ENCODE peak calls at places on chromosomes 12 and 14, in nine cellular contexts. One of them, this sample, is unnamed.

GRCh38 chr14:36021030-36021422 is 155.5 kb downstream of the PTCSC3 start:
- DNase-seq in fibroblast of lung: no peak
- DNase-seq in endothelial cell of umbilical vein: no peak
- DNase-seq in GM12865: peak
- DNase-seq in psoas muscle: no peak
- DNase-seq in tibial artery: no peak
- DNase-seq in A549: no peak
- DNase-seq in pancreas: no peak
- DNase-seq in astrocyte: no peak
- DNase-seq in this sample: no peak

GRCh38 chr14:104601786-104602185 is 2.8 kb downstream of the TMEM179 start:
- DNase-seq in fibroblast of lung: peak
- DNase-seq in endothelial cell of umbilical vein: no peak
- DNase-seq in GM12865: no peak
- DNase-seq in psoas muscle: peak
- DNase-seq in tibial artery: peak
- DNase-seq in A549: no peak
- DNase-seq in pancreas: no peak
- DNase-seq in astrocyte: no peak
- DNase-seq in this sample: peak

GRCh38 chr12:8157484-8158198 is 826 bp downstream of the ZNF705A start:
- DNase-seq in fibroblast of lung: no peak
- DNase-seq in endothelial cell of umbilical vein: peak
- DNase-seq in GM12865: no peak
- DNase-seq in psoas muscle: no peak
- DNase-seq in tibial artery: no peak
- DNase-seq in A549: no peak
- DNase-seq in pancreas: no peak
- DNase-seq in astrocyte: no peak
- DNase-seq in this sample: no peak

GRCh38 chr12:132218915-132219314 is 74.7 kb downstream of the NOC4L start:
- DNase-seq in fibroblast of lung: no peak
- DNase-seq in endothelial cell of umbilical vein: peak
- DNase-seq in GM12865: peak
- DNase-seq in psoas muscle: no peak
- DNase-seq in tibial artery: no peak
- DNase-seq in A549: peak
- DNase-seq in pancreas: no peak
- DNase-seq in astrocyte: no peak
- DNase-seq in this sample: no peak

GRCh38 chr12:40325349-40325960 is 100.7 kb downstream of the LRRK2 start:
- DNase-seq in fibroblast of lung: peak
- DNase-seq in endothelial cell of umbilical vein: peak
- DNase-seq in GM12865: peak
- DNase-seq in psoas muscle: no peak
- DNase-seq in tibial artery: no peak
- DNase-seq in A549: peak
- DNase-seq in pancreas: no peak
- DNase-seq in astrocyte: no peak
- DNase-seq in this sample: peak

GRCh38 chr14:83255015-83255726 is 1721.5 kb upstream of the SEL1L start:
- DNase-seq in fibroblast of lung: no peak
- DNase-seq in endothelial cell of umbilical vein: no peak
- DNase-seq in GM12865: peak
- DNase-seq in psoas muscle: no peak
- DNase-seq in tibial artery: no peak
- DNase-seq in A549: no peak
- DNase-seq in pancreas: no peak
- DNase-seq in astrocyte: no peak
- DNase-seq in this sample: no peak

GRCh38 chr14:100778078-100778927 is 47.6 kb upstream of the MEG3 start:
- DNase-seq in fibroblast of lung: no peak
- DNase-seq in endothelial cell of umbilical vein: no peak
- DNase-seq in GM12865: peak
- DNase-seq in psoas muscle: no peak
- DNase-seq in tibial artery: peak
- DNase-seq in A549: no peak
- DNase-seq in pancreas: no peak
- DNase-seq in astrocyte: no peak
- DNase-seq in this sample: no peak

GRCh38 chr12:20376984-20377383 is 8.6 kb downstream of the PDE3A start:
- DNase-seq in fibroblast of lung: peak
- DNase-seq in endothelial cell of umbilical vein: peak
- DNase-seq in GM12865: peak
- DNase-seq in psoas muscle: no peak
- DNase-seq in tibial artery: no peak
- DNase-seq in A549: no peak
- DNase-seq in pancreas: no peak
- DNase-seq in astrocyte: peak
- DNase-seq in this sample: peak

GRCh38 chr14:60700598-60700997 is 23.6 kb downstream of the SIX4 start:
- DNase-seq in fibroblast of lung: no peak
- DNase-seq in endothelial cell of umbilical vein: no peak
- DNase-seq in GM12865: no peak
- DNase-seq in psoas muscle: no peak
- DNase-seq in tibial artery: no peak
- DNase-seq in A549: no peak
- DNase-seq in pancreas: no peak
- DNase-seq in astrocyte: no peak
- DNase-seq in this sample: no peak

GRCh38 chr12:57618966-57619433 is 7.8 kb downstream of the ARHGEF25 start:
- DNase-seq in fibroblast of lung: no peak
- DNase-seq in endothelial cell of umbilical vein: no peak
- DNase-seq in GM12865: no peak
- DNase-seq in psoas muscle: no peak
- DNase-seq in tibial artery: no peak
- DNase-seq in A549: no peak
- DNase-seq in pancreas: no peak
- DNase-seq in astrocyte: no peak
- DNase-seq in this sample: no peak

GRCh38 chr12:57621497-57622292 is 10.5 kb downstream of the ARHGEF25 start:
- DNase-seq in fibroblast of lung: no peak
- DNase-seq in endothelial cell of umbilical vein: peak
- DNase-seq in GM12865: peak
- DNase-seq in psoas muscle: peak
- DNase-seq in tibial artery: peak
- DNase-seq in A549: peak
- DNase-seq in pancreas: peak
- DNase-seq in astrocyte: no peak
- DNase-seq in this sample: peak

GRCh38 chr12:57620936-57621496 is 9.8 kb downstream of the ARHGEF25 start:
- DNase-seq in fibroblast of lung: no peak
- DNase-seq in endothelial cell of umbilical vein: no peak
- DNase-seq in GM12865: no peak
- DNase-seq in psoas muscle: peak
- DNase-seq in tibial artery: no peak
- DNase-seq in A549: no peak
- DNase-seq in pancreas: no peak
- DNase-seq in astrocyte: no peak
- DNase-seq in this sample: no peak

GRCh38 chr12:57619434-57620244 is 8.4 kb downstream of the ARHGEF25 start:
- DNase-seq in fibroblast of lung: no peak
- DNase-seq in endothelial cell of umbilical vein: no peak
- DNase-seq in GM12865: no peak
- DNase-seq in psoas muscle: no peak
- DNase-seq in tibial artery: no peak
- DNase-seq in A549: no peak
- DNase-seq in pancreas: no peak
- DNase-seq in astrocyte: no peak
- DNase-seq in this sample: no peak

DNA sequence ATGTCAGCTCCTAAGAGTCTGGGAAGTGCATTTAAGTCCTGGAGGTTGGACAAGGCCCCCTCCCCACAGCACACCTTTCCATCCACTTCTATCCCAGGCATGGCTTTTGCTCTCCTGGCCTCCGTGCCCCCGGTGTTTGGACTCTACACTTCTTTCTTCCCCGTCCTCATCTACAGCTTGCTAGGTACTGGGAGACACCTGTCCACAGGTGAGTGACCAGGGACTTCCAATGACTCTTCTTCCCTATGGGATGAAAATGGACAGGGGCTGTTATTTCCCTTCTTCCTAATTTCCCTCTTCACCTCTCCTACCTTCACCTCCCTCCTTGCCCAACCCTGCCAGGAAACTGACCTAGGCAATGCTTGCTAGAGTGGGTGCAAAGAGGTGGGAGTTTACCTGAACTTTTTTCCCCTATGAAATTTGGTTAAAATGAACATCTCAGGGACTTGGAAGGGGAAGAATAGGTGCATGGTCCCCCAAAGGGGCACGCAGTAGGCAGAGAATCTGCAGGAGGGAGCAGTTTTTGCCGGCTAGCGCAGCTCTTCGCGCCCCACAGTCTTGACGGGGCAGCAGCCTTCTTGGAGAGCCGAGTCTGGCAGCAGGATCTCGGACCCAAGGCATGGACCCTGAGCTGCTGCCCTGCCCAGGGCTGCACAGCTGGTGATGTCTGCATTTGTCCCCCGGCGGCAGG is 9.2 kb downstream of the ARHGEF25 start:
- DNase-seq in fibroblast of lung: no peak
- DNase-seq in endothelial cell of umbilical vein: no peak
- DNase-seq in GM12865: no peak
- DNase-seq in psoas muscle: no peak
- DNase-seq in tibial artery: no peak
- DNase-seq in A549: no peak
- DNase-seq in pancreas: no peak
- DNase-seq in astrocyte: no peak
- DNase-seq in this sample: no peak
- H3K4me3 ChIP-seq in fibroblast of lung: no peak
- H3K4me3 ChIP-seq in endothelial cell of umbilical vein: no peak
- H3K4me3 ChIP-seq in GM12865: no peak
- H3K4me3 ChIP-seq in psoas muscle: peak
- H3K4me3 ChIP-seq in tibial artery: no peak
- H3K4me3 ChIP-seq in A549: peak
- H3K4me3 ChIP-seq in pancreas: no peak
- H3K4me3 ChIP-seq in astrocyte: no peak
- H3K4me3 ChIP-seq in this sample: no peak

DNA sequence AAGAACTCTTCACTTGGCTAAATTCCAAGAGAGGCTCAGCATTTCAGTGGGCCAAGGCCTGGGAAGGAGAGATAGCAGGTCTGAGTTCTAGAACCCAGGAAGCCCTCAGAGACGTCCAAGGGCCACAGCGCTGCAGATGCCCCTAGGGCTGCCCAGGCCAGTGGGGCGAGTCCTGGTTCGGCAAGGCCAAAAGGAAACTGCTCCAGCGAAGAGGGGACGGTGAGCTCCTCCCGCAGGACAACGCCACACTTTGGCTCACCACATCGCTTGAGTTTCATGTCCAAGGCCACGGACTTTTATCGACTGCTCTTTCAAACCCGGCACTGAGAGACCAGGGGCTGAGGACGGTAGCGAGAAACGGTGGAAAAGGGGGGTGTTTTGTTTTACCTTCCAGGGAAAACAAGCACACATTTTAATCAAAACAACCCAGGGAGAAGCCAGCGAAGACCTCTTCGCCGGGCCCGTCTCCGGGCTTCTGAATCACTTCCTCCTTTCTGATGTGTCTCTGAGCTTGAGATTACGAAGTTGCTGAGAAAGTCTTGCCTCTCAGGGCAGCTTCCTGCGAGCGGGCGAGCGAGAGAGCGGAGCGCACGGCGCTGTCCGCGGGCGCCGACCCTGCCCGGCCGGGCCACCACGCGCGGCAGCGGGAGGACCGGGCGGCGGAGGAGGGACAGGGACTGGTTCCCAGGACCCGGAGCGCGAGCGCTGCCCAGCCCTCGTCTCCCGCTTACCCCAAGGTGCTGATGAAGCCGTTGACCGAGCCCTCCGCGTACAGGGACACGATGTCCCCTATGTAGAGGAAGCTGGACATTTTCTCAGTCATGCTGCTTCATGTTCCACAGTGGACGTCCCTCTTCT is 806 bp downstream of the ITPR2 start:
- DNase-seq in fibroblast of lung: peak
- DNase-seq in endothelial cell of umbilical vein: peak
- DNase-seq in GM12865: peak
- DNase-seq in psoas muscle: peak
- DNase-seq in tibial artery: peak
- DNase-seq in A549: peak
- DNase-seq in pancreas: peak
- DNase-seq in astrocyte: peak
- DNase-seq in this sample: peak
- TF ChIP-seq CTCF in fibroblast of lung: peak
- TF ChIP-seq CTCF in endothelial cell of umbilical vein: no peak
- TF ChIP-seq CTCF in GM12865: no peak
- TF ChIP-seq CTCF in psoas muscle: no peak
- TF ChIP-seq CTCF in tibial artery: no peak
- TF ChIP-seq CTCF in A549: peak
- TF ChIP-seq CTCF in pancreas: no peak
- TF ChIP-seq CTCF in astrocyte: no peak
- TF ChIP-seq CTCF in this sample: peak

DNA sequence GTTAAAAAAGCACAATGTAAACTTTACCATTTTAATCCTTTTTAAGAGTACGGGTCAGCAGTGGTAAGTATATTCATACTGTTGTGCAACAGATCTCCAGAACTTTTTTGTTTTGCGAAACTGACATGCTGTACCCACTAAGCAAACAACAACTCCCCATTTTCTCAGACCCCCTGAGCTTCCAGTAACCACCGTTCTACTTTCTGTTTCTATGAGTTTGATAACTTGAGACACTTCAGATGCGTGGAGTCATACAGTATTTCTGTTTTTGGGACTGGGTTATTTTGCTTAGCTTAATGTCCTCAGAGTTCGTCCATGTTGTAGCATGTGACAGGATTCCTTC is 38.0 kb downstream of the CHST11 start:
- DNase-seq in fibroblast of lung: peak
- DNase-seq in endothelial cell of umbilical vein: no peak
- DNase-seq in GM12865: peak
- DNase-seq in psoas muscle: no peak
- DNase-seq in tibial artery: no peak
- DNase-seq in A549: no peak
- DNase-seq in pancreas: no peak
- DNase-seq in astrocyte: no peak
- DNase-seq in this sample: peak
- H3K4me3 ChIP-seq in fibroblast of lung: peak
- H3K4me3 ChIP-seq in endothelial cell of umbilical vein: no peak
- H3K4me3 ChIP-seq in GM12865: no peak
- H3K4me3 ChIP-seq in psoas muscle: no peak
- H3K4me3 ChIP-seq in tibial artery: peak
- H3K4me3 ChIP-seq in A549: no peak
- H3K4me3 ChIP-seq in pancreas: no peak
- H3K4me3 ChIP-seq in astrocyte: no peak
- H3K4me3 ChIP-seq in this sample: peak

DNA sequence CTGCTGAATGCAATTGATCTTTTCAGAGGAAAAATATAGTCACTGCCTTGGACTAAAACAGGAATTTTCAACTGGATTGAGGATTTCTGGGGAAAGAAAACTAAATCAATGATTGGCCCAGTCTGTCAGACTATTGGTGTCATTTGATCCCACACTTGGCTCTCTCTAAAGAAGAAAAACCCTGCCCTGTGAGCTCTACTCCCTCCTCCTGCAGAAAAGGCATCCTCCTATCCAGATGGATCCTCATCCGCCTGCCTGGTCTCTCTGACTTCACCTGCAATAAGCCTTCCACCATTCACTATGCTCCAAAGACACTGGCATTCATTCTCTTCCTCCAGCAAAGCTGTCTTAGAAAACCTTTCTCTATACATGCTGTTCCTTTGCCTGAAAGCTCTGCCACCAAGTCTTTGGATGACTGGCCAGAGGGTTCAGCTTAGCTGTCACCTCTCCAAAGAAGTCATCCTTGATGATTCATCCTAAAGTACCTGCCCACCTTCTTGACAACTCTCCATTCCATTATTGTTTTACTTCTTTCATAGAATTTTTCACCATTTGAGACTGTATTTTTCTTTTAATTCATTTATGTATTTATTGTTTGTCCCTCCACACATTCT is 127.6 kb upstream of the CAND1 start:
- DNase-seq in fibroblast of lung: no peak
- DNase-seq in endothelial cell of umbilical vein: no peak
- DNase-seq in GM12865: no peak
- DNase-seq in psoas muscle: no peak
- DNase-seq in tibial artery: no peak
- DNase-seq in A549: no peak
- DNase-seq in pancreas: no peak
- DNase-seq in astrocyte: no peak
- DNase-seq in this sample: no peak
- TF ChIP-seq CTCF in fibroblast of lung: no peak
- TF ChIP-seq CTCF in endothelial cell of umbilical vein: no peak
- TF ChIP-seq CTCF in GM12865: no peak
- TF ChIP-seq CTCF in psoas muscle: no peak
- TF ChIP-seq CTCF in tibial artery: no peak
- TF ChIP-seq CTCF in A549: no peak
- TF ChIP-seq CTCF in pancreas: no peak
- TF ChIP-seq CTCF in astrocyte: no peak
- TF ChIP-seq CTCF in this sample: no peak

This sample was measured in fibroblast of the aortic adventitia.